ENCODE peak calls at places on chromosomes 11 and 22, in four cellular contexts. One of them, this sample, is unnamed. For H3K36me3, the result is how much of the 10 kb centered on the place peaks cover.

GRCh38 chr11:77062924-77063323 is 3.8 kb upstream of the CAPN5 start:
- DNase-seq in endothelial cell of umbilical vein: no peak
- DNase-seq in kidney epithelial cell: no peak
- DNase-seq in prostate gland: no peak
- DNase-seq in this sample: no peak

GRCh38 chr22:20431520-20432237 is 5.9 kb downstream of the SCARF2 start:
- DNase-seq in endothelial cell of umbilical vein: no peak
- DNase-seq in kidney epithelial cell: no peak
- DNase-seq in prostate gland: no peak
- DNase-seq in this sample: no peak

GRCh38 chr11:104000798-104001197 is 35.6 kb upstream of the DDI1 start:
- DNase-seq in endothelial cell of umbilical vein: no peak
- DNase-seq in kidney epithelial cell: no peak
- DNase-seq in prostate gland: no peak
- DNase-seq in this sample: peak

GRCh38 chr22:20522134-20522827 is 14.9 kb downstream of the MED15 start:
- DNase-seq in endothelial cell of umbilical vein: no peak
- DNase-seq in kidney epithelial cell: no peak
- DNase-seq in prostate gland: no peak
- DNase-seq in this sample: no peak

GRCh38 chr11:62922653-62923371 is 1.6 kb upstream of the CHRM1 start:
- DNase-seq in endothelial cell of umbilical vein: no peak
- DNase-seq in kidney epithelial cell: no peak
- DNase-seq in prostate gland: no peak
- DNase-seq in this sample: no peak

GRCh38 chr11:71994786-71995185 is 3.9 kb upstream of the IL18BP start:
- DNase-seq in endothelial cell of umbilical vein: no peak
- DNase-seq in kidney epithelial cell: no peak
- DNase-seq in prostate gland: no peak
- DNase-seq in this sample: no peak

GRCh38 chr22:47322854-47323253 is 560.4 kb downstream of the TBC1D22A start:
- DNase-seq in endothelial cell of umbilical vein: no peak
- DNase-seq in kidney epithelial cell: no peak
- DNase-seq in prostate gland: no peak
- DNase-seq in this sample: no peak

GRCh38 chr11:19951558-19952083 is 208.7 kb downstream of the DBX1 start:
- DNase-seq in endothelial cell of umbilical vein: peak
- DNase-seq in kidney epithelial cell: no peak
- DNase-seq in prostate gland: peak
- DNase-seq in this sample: no peak

GRCh38 chr11:221998-222789 is 13.9 kb downstream of the SIRT3 start:
- DNase-seq in endothelial cell of umbilical vein: no peak
- DNase-seq in kidney epithelial cell: no peak
- DNase-seq in prostate gland: no peak
- DNase-seq in this sample: no peak

GRCh38 chr11:32704261-32704660 is 90.2 kb downstream of the CCDC73 start:
- DNase-seq in endothelial cell of umbilical vein: no peak
- DNase-seq in kidney epithelial cell: no peak
- DNase-seq in prostate gland: no peak
- DNase-seq in this sample: no peak

GRCh38 chr11:115463606-115464005 is 40.6 kb downstream of the CADM1 start:
- DNase-seq in endothelial cell of umbilical vein: no peak
- DNase-seq in kidney epithelial cell: no peak
- DNase-seq in prostate gland: no peak
- DNase-seq in this sample: no peak

DNA sequence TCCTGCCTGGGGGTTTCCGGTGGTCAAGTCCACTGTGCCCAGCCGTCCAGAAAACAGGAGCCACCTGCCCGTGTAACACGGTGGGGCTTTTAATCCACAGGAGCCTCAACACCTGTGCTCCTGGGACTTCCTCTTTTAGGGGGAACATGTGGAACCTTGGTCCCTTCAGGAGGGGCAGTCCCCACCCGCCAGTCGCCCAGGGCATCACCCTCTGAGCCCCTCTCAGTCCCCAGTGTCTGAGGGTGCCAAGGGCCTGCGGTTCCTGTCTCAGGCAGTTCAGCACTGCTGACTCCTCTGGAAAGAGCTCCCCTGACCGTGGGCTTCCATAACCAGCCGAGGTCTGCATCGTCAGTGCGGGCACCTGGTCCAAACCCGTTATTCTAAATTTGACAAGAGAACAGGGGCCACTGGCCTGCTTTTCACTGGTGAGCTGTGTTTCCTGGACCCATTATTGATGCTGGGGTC is 15.8 kb downstream of the KRTAP5-5 start:
- DNase-seq in endothelial cell of umbilical vein: no peak
- DNase-seq in kidney epithelial cell: no peak
- DNase-seq in prostate gland: no peak
- DNase-seq in this sample: no peak
- H3K36me3 ChIP-seq in endothelial cell of umbilical vein: under half
- H3K36me3 ChIP-seq in kidney epithelial cell: under half
- H3K36me3 ChIP-seq in prostate gland: under half
- H3K36me3 ChIP-seq in this sample: under half

GRCh38 chr11:60942970-60943565 is 8.9 kb downstream of the SLC15A3 start:
- DNase-seq in endothelial cell of umbilical vein: no peak
- DNase-seq in kidney epithelial cell: no peak
- DNase-seq in prostate gland: peak
- DNase-seq in this sample: no peak
- H3K36me3 ChIP-seq in endothelial cell of umbilical vein: under half
- H3K36me3 ChIP-seq in kidney epithelial cell: under half
- H3K36me3 ChIP-seq in prostate gland: under half
- H3K36me3 ChIP-seq in this sample: under half

GRCh38 chr11:34158661-34159060 is 53.2 kb downstream of the NAT10 start:
- DNase-seq in endothelial cell of umbilical vein: no peak
- DNase-seq in kidney epithelial cell: no peak
- DNase-seq in prostate gland: no peak
- DNase-seq in this sample: no peak
- H3K36me3 ChIP-seq in endothelial cell of umbilical vein: under half
- H3K36me3 ChIP-seq in kidney epithelial cell: under half
- H3K36me3 ChIP-seq in prostate gland: under half
- H3K36me3 ChIP-seq in this sample: under half

DNA sequence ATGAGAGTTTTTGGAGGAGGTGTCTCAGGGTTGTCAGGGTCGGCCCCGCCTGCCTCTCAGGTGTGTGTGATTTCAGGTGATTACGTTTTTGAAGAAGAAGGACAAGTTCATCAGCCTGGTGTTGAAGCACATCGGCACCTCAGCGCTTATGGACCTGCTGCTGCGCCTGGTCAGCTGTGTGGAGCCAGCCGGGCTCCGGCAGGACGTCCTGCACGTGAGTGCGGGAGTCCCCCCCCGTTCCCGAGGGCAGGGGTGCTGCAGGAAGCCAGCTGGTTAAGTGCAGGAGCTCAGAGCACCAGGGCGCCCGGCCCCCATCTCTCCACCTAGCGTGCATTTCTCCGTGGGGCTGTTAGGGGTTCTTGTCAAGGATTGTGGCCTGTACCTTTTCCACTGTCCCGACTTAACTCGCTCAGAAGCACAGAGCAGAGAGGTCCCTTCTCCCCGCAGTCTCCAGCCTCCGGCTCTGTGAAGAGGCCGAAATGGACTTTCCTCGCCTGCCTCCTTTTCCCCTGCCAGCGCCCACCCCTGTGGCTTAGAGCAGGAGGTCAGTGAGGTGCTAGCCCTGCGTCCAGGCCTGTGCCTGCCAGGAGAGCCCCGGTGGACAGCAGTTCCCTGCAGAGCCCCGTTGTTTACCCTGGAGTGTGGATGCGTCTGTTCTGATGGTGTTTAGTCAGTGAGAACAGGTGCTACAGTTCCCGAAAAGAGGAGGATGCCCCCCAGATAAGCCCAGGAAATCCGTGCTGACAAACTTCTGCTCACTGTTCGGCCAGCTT is 60.2 kb downstream of the SBF1 start:
- DNase-seq in endothelial cell of umbilical vein: no peak
- DNase-seq in kidney epithelial cell: no peak
- DNase-seq in prostate gland: no peak
- DNase-seq in this sample: no peak
- H3K36me3 ChIP-seq in endothelial cell of umbilical vein: under half
- H3K36me3 ChIP-seq in kidney epithelial cell: under half
- H3K36me3 ChIP-seq in prostate gland: under half
- H3K36me3 ChIP-seq in this sample: under half

GRCh38 chr11:8715501-8715900 is 32.9 kb downstream of the RPL27A start:
- DNase-seq in endothelial cell of umbilical vein: no peak
- DNase-seq in kidney epithelial cell: no peak
- DNase-seq in prostate gland: no peak
- DNase-seq in this sample: no peak
- H3K36me3 ChIP-seq in endothelial cell of umbilical vein: under half
- H3K36me3 ChIP-seq in kidney epithelial cell: under half
- H3K36me3 ChIP-seq in prostate gland: under half
- H3K36me3 ChIP-seq in this sample: under half

GRCh38 chr22:24177045-24177444 is 4.2 kb upstream of the SUSD2 start:
- DNase-seq in endothelial cell of umbilical vein: no peak
- DNase-seq in kidney epithelial cell: no peak
- DNase-seq in prostate gland: no peak
- DNase-seq in this sample: no peak

GRCh38 chr22:24176630-24177029 is 4.7 kb upstream of the SUSD2 start:
- DNase-seq in endothelial cell of umbilical vein: no peak
- DNase-seq in kidney epithelial cell: no peak
- DNase-seq in prostate gland: no peak
- DNase-seq in this sample: no peak

GRCh38 chr22:24177456-24177855 is 3.8 kb upstream of the SUSD2 start:
- DNase-seq in endothelial cell of umbilical vein: no peak
- DNase-seq in kidney epithelial cell: no peak
- DNase-seq in prostate gland: no peak
- DNase-seq in this sample: no peak

GRCh38 chr22:24175160-24175808 is 6.0 kb upstream of the SUSD2 start:
- DNase-seq in endothelial cell of umbilical vein: peak
- DNase-seq in kidney epithelial cell: no peak
- DNase-seq in prostate gland: peak
- DNase-seq in this sample: peak

DNA sequence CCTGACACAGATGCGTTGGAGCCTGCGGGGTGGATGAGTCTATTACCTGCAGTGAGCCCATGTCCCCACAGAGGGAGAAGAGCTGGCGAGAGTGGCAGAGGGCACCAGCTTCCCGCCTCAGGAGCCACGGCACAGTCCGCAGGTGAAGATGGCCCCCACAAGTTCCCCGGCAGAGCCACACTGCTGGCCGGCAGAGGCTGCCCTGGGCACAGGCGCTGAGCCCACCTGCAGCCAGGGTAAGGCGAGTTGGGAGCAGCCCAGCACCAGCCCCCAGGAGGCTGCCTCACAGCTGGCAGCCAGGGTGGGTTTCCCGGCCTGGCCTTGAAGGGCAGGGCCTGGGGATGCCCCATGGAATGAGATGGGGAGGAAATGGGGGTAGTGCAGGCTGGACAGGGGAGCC is 5.2 kb upstream of the SUSD2 start:
- DNase-seq in endothelial cell of umbilical vein: no peak
- DNase-seq in kidney epithelial cell: no peak
- DNase-seq in prostate gland: no peak
- DNase-seq in this sample: no peak
- H3K36me3 ChIP-seq in endothelial cell of umbilical vein: under half
- H3K36me3 ChIP-seq in kidney epithelial cell: under half
- H3K36me3 ChIP-seq in prostate gland: under half
- H3K36me3 ChIP-seq in this sample: under half

DNA sequence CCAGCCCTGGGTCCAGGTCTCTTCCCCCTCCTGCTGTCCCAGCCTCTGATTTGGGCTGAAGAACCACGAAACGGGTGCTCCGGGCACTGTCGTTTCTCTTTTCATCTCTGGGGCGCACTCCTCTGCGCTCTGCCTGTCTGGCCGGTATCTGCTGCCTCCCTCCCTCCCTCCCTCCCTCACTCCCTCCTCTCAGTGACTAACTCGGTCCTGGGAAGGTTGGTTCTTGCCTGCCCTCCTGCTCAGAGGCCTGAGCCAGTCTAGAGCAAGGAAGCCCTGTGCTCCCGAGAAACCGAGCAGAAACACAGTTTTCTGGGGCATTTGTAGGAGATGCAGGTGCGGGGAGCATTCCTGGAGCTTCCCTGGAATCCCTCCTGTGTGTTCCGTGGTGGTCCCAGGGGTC is 1235.2 kb downstream of the BRD1 start:
- DNase-seq in endothelial cell of umbilical vein: no peak
- DNase-seq in kidney epithelial cell: no peak
- DNase-seq in prostate gland: no peak
- DNase-seq in this sample: no peak
- H3K36me3 ChIP-seq in endothelial cell of umbilical vein: under half
- H3K36me3 ChIP-seq in kidney epithelial cell: under half
- H3K36me3 ChIP-seq in prostate gland: under half
- H3K36me3 ChIP-seq in this sample: under half

GRCh38 chr11:64778473-64779298 is at the start of gene SF1:
- DNase-seq in endothelial cell of umbilical vein: peak
- DNase-seq in kidney epithelial cell: peak
- DNase-seq in prostate gland: peak
- DNase-seq in this sample: peak

GRCh38 chr11:64778223-64778472 is 194 bp downstream of the SF1 start:
- DNase-seq in endothelial cell of umbilical vein: no peak
- DNase-seq in kidney epithelial cell: no peak
- DNase-seq in prostate gland: no peak
- DNase-seq in this sample: no peak

GRCh38 chr11:64776425-64776824 is 1.9 kb downstream of the SF1 start:
- DNase-seq in endothelial cell of umbilical vein: no peak
- DNase-seq in kidney epithelial cell: no peak
- DNase-seq in prostate gland: no peak
- DNase-seq in this sample: no peak

GRCh38 chr11:64777449-64778222 is 706 bp downstream of the SF1 start:
- DNase-seq in endothelial cell of umbilical vein: peak
- DNase-seq in kidney epithelial cell: peak
- DNase-seq in prostate gland: peak
- DNase-seq in this sample: peak

GRCh38 chr11:64776875-64777274 is 1.5 kb downstream of the SF1 start:
- DNase-seq in endothelial cell of umbilical vein: no peak
- DNase-seq in kidney epithelial cell: no peak
- DNase-seq in prostate gland: no peak
- DNase-seq in this sample: no peak
- H3K36me3 ChIP-seq in endothelial cell of umbilical vein: under half
- H3K36me3 ChIP-seq in kidney epithelial cell: under half
- H3K36me3 ChIP-seq in prostate gland: under half
- H3K36me3 ChIP-seq in this sample: half or more

GRCh38 chr22:27896251-27896650 is 22.8 kb downstream of the PITPNB start:
- DNase-seq in endothelial cell of umbilical vein: no peak
- DNase-seq in kidney epithelial cell: no peak
- DNase-seq in prostate gland: no peak
- DNase-seq in this sample: no peak

GRCh38 chr22:27895600-27895999 is 23.5 kb downstream of the PITPNB start:
- DNase-seq in endothelial cell of umbilical vein: no peak
- DNase-seq in kidney epithelial cell: no peak
- DNase-seq in prostate gland: no peak
- DNase-seq in this sample: no peak

GRCh38 chr22:27888310-27888709 is 30.7 kb downstream of the PITPNB start:
- DNase-seq in endothelial cell of umbilical vein: no peak
- DNase-seq in kidney epithelial cell: no peak
- DNase-seq in prostate gland: no peak
- DNase-seq in this sample: no peak

GRCh38 chr22:27892064-27892463 is 27.0 kb downstream of the PITPNB start:
- DNase-seq in endothelial cell of umbilical vein: no peak
- DNase-seq in kidney epithelial cell: no peak
- DNase-seq in prostate gland: no peak
- DNase-seq in this sample: no peak

GRCh38 chr22:27892811-27893210 is 26.2 kb downstream of the PITPNB start:
- DNase-seq in endothelial cell of umbilical vein: no peak
- DNase-seq in kidney epithelial cell: no peak
- DNase-seq in prostate gland: no peak
- DNase-seq in this sample: no peak
- H3K36me3 ChIP-seq in endothelial cell of umbilical vein: under half
- H3K36me3 ChIP-seq in kidney epithelial cell: under half
- H3K36me3 ChIP-seq in prostate gland: under half
- H3K36me3 ChIP-seq in this sample: half or more

This sample was measured in brain microvascular endothelial cell.